ENCODE peak calls at places on chromosome 6, in four cellular contexts. H is HepG2, S is K562, P is GM12878. T is an unnamed sample.

GRCh38 chr6:118551063-118551672 is 3.1 kb downstream of the PLN start:
- DNase-seq in H (peak), P (no peak), S (peak), T (peak)

GRCh38 chr6:141483561-141484061 is 649.1 kb upstream of the GJE1 start:
- DNase-seq in P (peak), H (no peak), S (no peak), T (no peak)

GRCh38 chr6:22362361-22362760 is 65.5 kb upstream of the PRL start:
- DNase-seq in S (no peak), P (no peak), H (no peak), T (no peak)

GRCh38 chr6:120410586-120410985 is 923.7 kb downstream of the TBC1D32 start:
- DNase-seq in P (no peak), S (no peak), H (no peak), T (no peak)

GRCh38 chr6:88134575-88134974 is 31.6 kb downstream of the CNR1 start:
- DNase-seq in P (no peak), H (no peak), S (no peak), T (no peak)

GRCh38 chr6:28134015-28134414 is 7.7 kb upstream of the ZKSCAN8 start:
- DNase-seq in H (peak), S (no peak), P (no peak), T (no peak)

GRCh38 chr6:105868823-105869460 is 217.2 kb upstream of the PRDM1 start:
- DNase-seq in H (no peak), S (no peak), P (no peak), T (no peak)

GRCh38 chr6:14747881-14748520 is 497.9 kb upstream of the JARID2 start:
- DNase-seq in S (no peak), H (no peak), P (no peak), T (no peak)

GRCh38 chr6:125793863-125794262 is 3.1 kb downstream of the NCOA7 start:
- DNase-seq in S (no peak), H (no peak), P (no peak), T (no peak)

GRCh38 chr6:36944650-36945049 is 9.9 kb upstream of the PI16 start:
- DNase-seq in S (no peak), H (no peak), P (no peak), T (no peak)

GRCh38 chr6:85594197-85594930 is 706 bp upstream of the SNX14 start:
- DNase-seq in P (no peak), H (no peak), S (no peak), T (no peak)

GRCh38 chr6:167150815-167151557 is 6.8 kb downstream of the GPR31 start:
- DNase-seq in P (peak), H (no peak), S (no peak), T (no peak)

GRCh38 chr6:12060780-12061619 is 48.9 kb downstream of the HIVEP1 start:
- DNase-seq in S (peak), H (no peak), P (peak), T (no peak)

GRCh38 chr6:12882761-12883290 is 166.3 kb downstream of the PHACTR1 start:
- DNase-seq in P (no peak), H (no peak), S (no peak), T (no peak)

GRCh38 chr6:47111685-47112084 is 69.6 kb upstream of the ADGRF1 start:
- DNase-seq in S (no peak), P (no peak), H (peak), T (no peak)

GRCh38 chr6:27288136-27289044 is 23.7 kb downstream of the POM121L2 start:
- DNase-seq in S (peak), H (no peak), P (no peak), T (peak)

GRCh38 chr6:169978615-169979161 is 227.3 kb downstream of the ERMARD start:
- DNase-seq in H (no peak), S (no peak), P (no peak), T (no peak)

GRCh38 chr6:4113623-4114022 is 21.8 kb downstream of the ECI2 start:
- DNase-seq in P (no peak), H (no peak), S (no peak), T (no peak)

GRCh38 chr6:148435386-148435785 is 92.7 kb downstream of the SASH1 start:
- DNase-seq in S (no peak), P (no peak), H (no peak), T (no peak)

GRCh38 chr6:837380-837779 is 144.4 kb upstream of the EXOC2 start:
- DNase-seq in H (peak), S (no peak), P (no peak), T (no peak)

GRCh38 chr6:36912583-36912982 is 26.8 kb downstream of the C6orf89 start:
- DNase-seq in P (peak), S (no peak), H (no peak), T (no peak)

GRCh38 chr6:41779793-41780622 is at the start of gene FRS3:
- DNase-seq in P (peak), S (peak), H (peak), T (peak)

GRCh38 chr6:46932941-46933340 is 11.2 kb upstream of the ADGRF5 start:
- DNase-seq in P (no peak), S (no peak), H (no peak), T (no peak)

GRCh38 chr6:116633685-116634084 is 17.4 kb downstream of the RSPH4A start:
- DNase-seq in S (no peak), P (no peak), H (peak), T (peak)

GRCh38 chr6:163712569-163712966 is 298.1 kb downstream of the QKI start:
- DNase-seq in S (no peak), H (no peak), P (no peak), T (no peak)

GRCh38 chr6:140956567-140957306 is 1176.0 kb upstream of the GJE1 start:
- DNase-seq in H (no peak), S (no peak), P (no peak), T (no peak)

GRCh38 chr6:52553158-52553557 is 23.7 kb downstream of the TRAM2 start:
- DNase-seq in S (no peak), H (no peak), P (no peak), T (no peak)

GRCh38 chr6:70538364-70538763 is 28.4 kb upstream of the SDHAF4 start:
- DNase-seq in S (no peak), H (no peak), P (peak), T (no peak)

GRCh38 chr6:3356056-3356823 is 97.5 kb downstream of the PSMG4 start:
- DNase-seq in P (peak), H (peak), S (peak), T (peak)

GRCh38 chr6:112372213-112372806 is 25.2 kb downstream of the RFPL4B start:
- DNase-seq in P (no peak), H (no peak), S (no peak), T (peak)

GRCh38 chr6:119602215-119603178 is 252.9 kb upstream of the MAN1A1 start:
- DNase-seq in H (no peak), P (no peak), S (no peak), T (no peak)

GRCh38 chr6:30841644-30842504 is 42.4 kb upstream of the DDR1 start:
- DNase-seq in H (no peak), S (no peak), P (no peak), T (no peak)
- TF ChIP-seq SP1 in H (no peak), S (no peak), P (no peak), T (no peak)

GRCh38 chr6:89976141-89977020 is 82.1 kb downstream of the GJA10 start:
- DNase-seq in S (no peak), H (no peak), P (no peak), T (no peak)
- TF ChIP-seq TARDBP in S (no peak), H (no peak), P (no peak), T (no peak)

DNA sequence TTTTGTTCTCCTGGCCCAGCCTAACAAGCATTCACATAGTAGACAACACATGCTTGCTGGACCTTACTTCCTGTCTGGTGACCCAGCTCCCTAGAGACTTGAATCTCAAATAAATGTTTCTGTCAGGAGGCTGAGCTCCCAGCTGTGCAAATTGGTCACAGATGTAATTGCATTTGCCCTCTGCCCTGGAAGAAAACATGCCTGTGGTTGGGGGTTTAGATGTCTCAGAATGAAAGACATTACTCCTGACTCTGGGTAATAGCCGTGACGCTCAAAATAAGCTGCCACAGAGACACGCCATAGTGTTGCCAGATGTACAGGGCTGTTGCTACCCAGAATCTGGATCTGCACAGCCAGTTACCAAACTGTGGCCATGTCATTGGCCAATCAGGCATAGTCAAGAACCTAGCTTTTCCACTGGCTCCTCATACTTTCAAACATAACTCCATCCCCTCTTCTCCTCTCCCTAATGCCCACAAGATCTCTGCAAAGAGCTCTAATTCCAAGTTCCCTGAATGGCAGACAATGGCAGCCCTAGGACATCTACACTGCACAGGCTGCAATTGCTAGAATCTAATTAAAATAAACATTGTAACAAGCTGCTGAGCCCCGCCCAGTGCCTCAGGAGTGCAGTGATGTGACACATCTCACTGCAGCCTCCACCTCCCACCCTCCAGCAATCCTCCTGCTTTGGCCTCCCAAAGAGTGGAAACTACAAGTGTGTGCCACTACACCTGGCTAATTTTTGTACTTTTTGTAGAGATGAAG is 32.8 kb upstream of the GMPR start:
- DNase-seq in H (no peak), S (no peak), P (peak), T (peak)
- TF ChIP-seq SP1 in H (no peak), S (no peak), P (peak), T (no peak)

DNA sequence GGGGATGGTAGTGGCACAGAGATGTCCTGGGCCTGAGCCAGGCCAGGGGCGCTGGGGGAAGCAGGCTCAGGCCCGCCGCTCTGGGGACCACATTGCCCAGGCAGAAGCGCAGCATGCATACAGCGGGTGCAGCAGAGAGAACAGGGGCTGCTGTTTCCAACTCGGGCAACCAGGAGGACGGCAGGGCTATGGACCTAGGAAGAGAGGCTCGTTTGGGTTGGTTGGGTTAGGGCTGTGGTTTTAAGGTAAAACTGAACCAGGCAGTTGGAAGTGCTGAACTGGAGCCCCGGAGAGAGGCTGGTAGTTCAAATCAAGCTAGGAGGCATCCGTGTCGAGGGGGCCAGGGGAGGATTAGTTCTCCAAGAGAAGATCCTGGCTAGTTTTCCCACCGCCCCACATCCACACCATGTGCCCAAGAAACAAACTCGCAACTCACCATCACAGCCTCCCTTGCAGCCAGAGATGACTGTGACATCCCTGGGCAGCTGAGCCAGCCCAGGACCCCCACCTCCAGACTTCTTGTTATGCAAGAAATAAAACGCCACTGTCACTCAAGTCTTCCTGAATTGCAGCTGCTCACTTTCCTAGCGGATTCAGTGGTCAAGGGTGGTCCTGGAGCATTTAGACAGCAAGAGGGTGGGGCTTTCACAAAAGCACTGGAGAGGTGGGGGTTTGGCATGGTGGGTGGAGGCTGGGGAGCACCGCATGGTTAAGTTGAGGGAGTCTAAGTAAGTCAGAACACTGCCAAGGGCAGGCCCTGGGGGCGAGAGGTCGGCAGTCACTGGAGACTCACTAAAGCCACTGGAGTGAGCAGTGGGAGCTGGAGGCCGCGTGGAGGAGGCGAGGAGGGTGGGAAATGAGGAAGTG is 161.2 kb downstream of the GRM4 start:
- DNase-seq in S (no peak), P (no peak), H (no peak), T (no peak)
- TF ChIP-seq TARDBP in S (no peak), P (no peak), H (no peak), T (no peak)

GRCh38 chr6:110472739-110473138 is 3.7 kb downstream of the SLC22A16 start:
- DNase-seq in S (no peak), P (no peak), H (no peak), T (no peak)
- TF ChIP-seq SP1 in S (no peak), P (no peak), H (no peak), T (no peak)